ENCODE peak calls at places on chromosomes 11 and 22, in five cellular contexts. Y is pancreas, M is stomach, E is Peyer's patch, Z is prostate gland. H is an unnamed sample.

GRCh38 chr22:50673231-50674126 is 856 bp downstream of the SHANK3 start:
- DNase-seq in Y (no peak), M (no peak), E (peak; percentile 43), Z (no peak), H (no peak)

GRCh38 chr11:123525072-123525471 is 95.0 kb downstream of the GRAMD1B start:
- DNase-seq in Y (no peak), M (no peak), E (no peak), Z (no peak), H (no peak)

GRCh38 chr11:10459029-10459970 is 4.2 kb downstream of the AMPD3 start:
- DNase-seq in Y (no peak), M (no peak), E (no peak), Z (no peak), H (no peak)

GRCh38 chr11:121886005-121886739 is 229.8 kb downstream of the BLID start:
- DNase-seq in Y (no peak), M (no peak), E (no peak), Z (no peak), H (no peak)

GRCh38 chr22:20437253-20438065 is at the start of gene SCARF2:
- DNase-seq in Y (no peak), M (no peak), E (peak; percentile 56), Z (no peak), H (no peak)

GRCh38 chr22:47807506-47807905 is 1045.1 kb downstream of the TBC1D22A start:
- DNase-seq in Y (no peak), M (no peak), E (no peak), Z (no peak), H (no peak)

GRCh38 chr11:114058026-114058706 is 1.3 kb upstream of the ZBTB16 start:
- DNase-seq in Y (no peak), M (no peak), E (no peak), Z (no peak), H (no peak)

GRCh38 chr11:15942126-15942525 is 414.2 kb downstream of the SOX6 start:
- DNase-seq in Y (no peak), M (no peak), E (no peak), Z (no peak), H (no peak)

GRCh38 chr11:126817096-126817495 is 183.5 kb downstream of the KIRREL3 start:
- DNase-seq in Y (no peak), M (no peak), E (no peak), Z (no peak), H (no peak)

GRCh38 chr22:26259510-26259909 is 90.2 kb downstream of the SEZ6L start:
- DNase-seq in Y (no peak), M (no peak), E (no peak), Z (no peak), H (peak; percentile 13)

GRCh38 chr11:15893080-15893492 is 463.3 kb downstream of the SOX6 start:
- DNase-seq in Y (no peak), M (no peak), E (no peak), Z (peak; percentile 33), H (peak; percentile 72)

GRCh38 chr11:123137496-123138270 is 57.4 kb downstream of the CLMP start:
- DNase-seq in Y (peak; percentile 8), M (peak; percentile 47), E (peak; percentile 51), Z (no peak), H (no peak)

GRCh38 chr11:124329787-124330478 is 9.9 kb upstream of the OR8D2 start:
- DNase-seq in Y (no peak), M (no peak), E (no peak), Z (no peak), H (no peak)

GRCh38 chr11:44967930-44968496 is 17.3 kb upstream of the TP53I11 start:
- DNase-seq in Y (no peak), M (no peak), E (no peak), Z (no peak), H (no peak)

GRCh38 chr11:30960387-30960992 is 374.3 kb upstream of the MPPED2 start:
- DNase-seq in Y (no peak), M (no peak), E (no peak), Z (no peak), H (no peak)

GRCh38 chr11:103842795-103843194 is 193.6 kb upstream of the DDI1 start:
- DNase-seq in Y (no peak), M (no peak), E (no peak), Z (no peak), H (no peak)

GRCh38 chr11:37574361-37574760 is 976.3 kb upstream of the RAG2 start:
- DNase-seq in Y (no peak), M (no peak), E (no peak), Z (no peak), H (no peak)

GRCh38 chr11:60970890-60971289 is 590 bp upstream of the CD6 start:
- DNase-seq in Y (no peak), M (no peak), E (no peak), Z (no peak), H (no peak)

GRCh38 chr11:93737904-93738612 is 3.2 kb downstream of the TAF1D start:
- DNase-seq in Y (no peak), M (no peak), E (no peak), Z (no peak), H (peak; percentile 81)

GRCh38 chr11:79152511-79152910 is 288.3 kb downstream of the TENM4 start:
- DNase-seq in Y (no peak), M (no peak), E (no peak), Z (no peak), H (no peak)

GRCh38 chr11:111798279-111798678 is 32.1 kb upstream of the PPP2R1B start:
- DNase-seq in Y (no peak), M (no peak), E (no peak), Z (no peak), H (no peak)

GRCh38 chr22:47094861-47095330 is 332.4 kb downstream of the TBC1D22A start:
- DNase-seq in Y (no peak), M (no peak), E (no peak), Z (no peak), H (peak; percentile 58)

GRCh38 chr11:123561046-123561781 is 93.2 kb downstream of the SCN3B start:
- DNase-seq in Y (peak; percentile 38), M (peak; percentile 49), E (no peak), Z (no peak), H (no peak)

GRCh38 chr11:59968395-59968783 is 4.6 kb downstream of the OOSP4A start:
- DNase-seq in Y (no peak), M (no peak), E (no peak), Z (no peak), H (no peak)

GRCh38 chr11:10878408-10879214 is 20.8 kb upstream of the ZBED5 start:
- DNase-seq in Y (no peak), M (no peak), E (no peak), Z (peak; percentile 25), H (peak; percentile 49)

GRCh38 chr11:72683782-72684200 is 9.6 kb upstream of the PDE2A start:
- DNase-seq in Y (peak; percentile 27), M (peak; percentile 68), E (peak; percentile 78), Z (peak; percentile 49), H (no peak)

GRCh38 chr22:17269224-17269606 is 50.0 kb upstream of the ADA2 start:
- DNase-seq in Y (no peak), M (no peak), E (no peak), Z (no peak), H (no peak)

GRCh38 chr11:32435947-32436750 is 810 bp upstream of the WT1 start:
- DNase-seq in Y (no peak), M (no peak), E (no peak), Z (no peak), H (no peak)

GRCh38 chr11:101482556-101483124 is 101.2 kb downstream of the TRPC6 start:
- DNase-seq in Y (no peak), M (no peak), E (no peak), Z (no peak), H (no peak)

GRCh38 chr11:110301032-110301431 is 4.6 kb upstream of the RDX start:
- DNase-seq in Y (no peak), M (no peak), E (no peak), Z (no peak), H (no peak)

GRCh38 chr11:110299006-110299785 is 2.8 kb upstream of the RDX start:
- DNase-seq in Y (no peak), M (no peak), E (no peak), Z (no peak), H (no peak)

GRCh38 chr11:110298298-110298765 is 1.9 kb upstream of the RDX start:
- DNase-seq in Y (peak; percentile 25), M (no peak), E (no peak), Z (no peak), H (no peak)

GRCh38 chr11:110303414-110303826 is 7.0 kb upstream of the RDX start:
- DNase-seq in Y (no peak), M (no peak), E (no peak), Z (no peak), H (no peak)

GRCh38 chr11:110301577-110301976 is 5.2 kb upstream of the RDX start:
- DNase-seq in Y (no peak), M (no peak), E (no peak), Z (no peak), H (no peak)
- H3K4me1 ChIP-seq in Y (peaks cover 25% of the 10 kb centered on the region), M (peaks cover 17% of the 10 kb centered on the region), E (no peaks in the 10 kb centered on the region), Z (no peaks in the 10 kb centered on the region), H (peaks cover 14% of the 10 kb centered on the region)

GRCh38 chr11:12126352-12127019 is 16.1 kb downstream of the MICAL2 start:
- DNase-seq in Y (no peak), M (no peak), E (no peak), Z (no peak), H (peak; percentile 65)
- TF ChIP-seq CTCF in Y (no peak), M (no peak), E (no peak), Z (no peak), H (peak; percentile 32)

GRCh38 chr11:65782816-65783228 is 2.0 kb upstream of the AP5B1 start:
- DNase-seq in Y (no peak), M (no peak), E (peak; percentile 48), Z (no peak), H (no peak)

GRCh38 chr11:65779919-65780769 is 632 bp downstream of the AP5B1 start:
- DNase-seq in Y (peak; percentile 78), M (peak; percentile 86), E (peak; percentile 92), Z (peak; percentile 71), H (peak; percentile 63)

GRCh38 chr11:65781962-65782815 is 1.4 kb upstream of the AP5B1 start:
- DNase-seq in Y (peak; percentile 15), M (no peak), E (peak; percentile 48), Z (no peak), H (no peak)

GRCh38 chr11:65780770-65781151 is at the start of gene AP5B1:
- DNase-seq in Y (peak; percentile 74), M (peak; percentile 78), E (peak; percentile 90), Z (peak; percentile 65), H (no peak)

DNA sequence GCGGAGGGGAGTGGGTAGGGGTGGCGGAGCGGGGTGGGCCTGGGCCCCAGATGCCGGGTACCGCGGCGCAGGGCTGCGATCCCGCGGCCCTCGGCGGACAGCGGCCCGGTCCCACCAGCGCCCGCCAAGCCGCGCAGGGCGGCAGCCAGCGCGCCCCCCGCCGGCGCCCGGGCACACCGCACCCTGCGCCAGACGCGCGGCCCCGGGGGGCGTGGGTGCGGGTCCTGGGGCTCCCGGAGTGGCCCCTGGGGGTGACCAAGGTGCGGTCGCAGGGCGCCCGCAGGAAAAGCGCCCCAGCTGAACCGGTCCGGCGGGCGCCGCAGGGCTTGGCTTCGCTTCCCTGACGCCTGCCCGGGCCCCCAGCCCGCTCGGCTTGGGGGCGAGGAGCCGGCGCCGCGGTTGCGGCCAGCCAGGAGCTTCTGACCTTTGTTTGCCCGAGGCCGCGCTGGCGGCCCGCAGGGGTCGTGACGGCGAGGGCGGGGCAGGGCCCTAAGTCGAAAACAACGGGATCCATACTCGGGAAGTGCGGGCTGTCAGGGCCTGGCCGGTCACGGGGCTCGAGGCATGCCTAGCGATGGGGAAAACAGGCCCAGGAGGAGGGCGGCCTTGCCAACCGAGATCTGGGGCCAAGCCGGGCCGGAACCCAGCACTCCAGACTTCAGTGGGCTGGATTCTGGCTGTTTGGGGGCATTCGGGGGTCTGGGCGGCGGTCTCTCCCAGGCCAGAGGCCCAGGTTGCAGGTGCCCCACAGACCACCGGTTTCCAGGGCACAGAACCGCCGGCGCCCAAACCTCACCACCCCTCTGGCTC is 581 bp upstream of the AP5B1 start:
- DNase-seq in Y (peak; percentile 32), M (no peak), E (peak; percentile 60), Z (peak; percentile 46), H (no peak)
- H3K27ac ChIP-seq in Y (peak overlapping the region; percentile 73), M (peak overlapping the region; percentile 56), E (peak overlapping the region; percentile 92), Z (peak overlapping the region; percentile 72), H (peak overlapping the region; percentile 68)

GRCh38 chr11:3953327-3953726 is 97.9 kb downstream of the STIM1 start:
- DNase-seq in Y (no peak), M (no peak), E (no peak), Z (no peak), H (no peak)
- H3K4me1 ChIP-seq in Y (no peaks in the 10 kb centered on the region), M (peaks cover 13% of the 10 kb centered on the region), E (peaks cover 25% of the 10 kb centered on the region), Z (no peaks in the 10 kb centered on the region), H (peaks cover 22% of the 10 kb centered on the region)

H was measured in foreskin keratinocyte.